ENCODE peak calls at places on chromosomes 13 and 19, in seven cellular contexts. H is PC-3, P is breast epithelium, B is neuronal stem cell, Y is psoas muscle, T is aorta, G is GM23248. J is an unnamed sample. For H3K4me1, the result is how much of the 10 kb centered on the place peaks cover.

GRCh38 chr13:83312194-83312593 is 570.1 kb downstream of the SLITRK1 start:
- DNase-seq in G (peak), T (no peak), B (no peak), Y (no peak), P (no peak), H (no peak), J (no peak)

GRCh38 chr13:36357231-36357630 is 11.0 kb upstream of the SPART start:
- DNase-seq in T (no peak), Y (no peak), B (no peak), P (no peak), G (no peak), H (no peak), J (no peak)

GRCh38 chr13:40488869-40489391 is 177.5 kb downstream of the FOXO1 start:
- DNase-seq in P (no peak), B (no peak), Y (no peak), T (no peak), G (no peak), H (no peak), J (no peak)

GRCh38 chr19:58217069-58217481 is 11.6 kb upstream of the ZNF544 start:
- DNase-seq in G (no peak), T (no peak), H (no peak), Y (no peak), P (no peak), B (no peak), J (no peak)

GRCh38 chr19:29093553-29093908 is 119.4 kb downstream of the UQCRFS1 start:
- DNase-seq in H (no peak), B (no peak), G (no peak), T (no peak), Y (peak), P (no peak), J (no peak)

GRCh38 chr19:49884109-49884508 is 6.6 kb downstream of the TBC1D17 start:
- DNase-seq in B (no peak), T (no peak), P (no peak), G (no peak), H (no peak), Y (no peak), J (peak)

GRCh38 chr19:44710483-44710882 is 11.5 kb downstream of the CEACAM16 start:
- DNase-seq in B (no peak), G (no peak), H (no peak), T (no peak), Y (no peak), P (no peak), J (no peak)

GRCh38 chr19:53102701-53103140 is 501 bp downstream of the ZNF160 start:
- DNase-seq in H (peak), T (peak), Y (peak), P (no peak), G (peak), B (no peak), J (peak)

GRCh38 chr13:95176611-95177259 is 124.5 kb downstream of the ABCC4 start:
- DNase-seq in H (no peak), P (no peak), G (no peak), Y (no peak), T (no peak), B (no peak), J (no peak)

GRCh38 chr13:32905864-32906180 is 110.4 kb upstream of the KL start:
- DNase-seq in P (no peak), G (peak), Y (no peak), T (peak), H (no peak), B (no peak), J (no peak)

GRCh38 chr19:33906578-33907335 is 110.1 kb downstream of the KCTD15 start:
- DNase-seq in P (peak), H (no peak), T (no peak), G (peak), Y (peak), B (peak), J (no peak)

GRCh38 chr13:73672492-73672891 is 461.7 kb downstream of the KLF12 start:
- DNase-seq in G (no peak), P (no peak), Y (no peak), H (peak), B (no peak), T (no peak), J (no peak)

GRCh38 chr13:18628428-18628827 is 553.2 kb downstream of the TUBA3C start:
- DNase-seq in Y (no peak), P (no peak), H (no peak), T (no peak), B (no peak), G (no peak), J (no peak)

GRCh38 chr13:54433511-54434206 is 1405.0 kb downstream of the OLFM4 start:
- DNase-seq in G (no peak), Y (no peak), H (no peak), T (no peak), P (no peak), B (no peak), J (no peak)

GRCh38 chr19:43555185-43555770 is 20.0 kb downstream of the XRCC1 start:
- DNase-seq in B (peak), Y (peak), P (peak), H (peak), G (peak), T (peak), J (peak)

GRCh38 chr13:31166591-31166990 is 4.9 kb upstream of the HSPH1 start:
- DNase-seq in P (no peak), H (peak), G (no peak), Y (no peak), T (no peak), B (no peak), J (no peak)

GRCh38 chr13:42892760-42893159 is 99.3 kb downstream of the EPSTI1 start:
- DNase-seq in B (no peak), G (peak), Y (no peak), H (peak), T (no peak), P (no peak), J (no peak)

GRCh38 chr19:52227196-52227940 is 37.5 kb downstream of the PPP2R1A start:
- DNase-seq in H (no peak), T (no peak), P (no peak), B (no peak), G (no peak), Y (no peak), J (no peak)

GRCh38 chr19:48203227-48203793 is 32.8 kb downstream of the ZSWIM9 start:
- DNase-seq in T (no peak), H (no peak), G (no peak), Y (no peak), P (no peak), B (no peak), J (no peak)

GRCh38 chr13:91510058-91510457 is 111.6 kb downstream of the GPC5 start:
- DNase-seq in B (no peak), H (no peak), G (no peak), P (no peak), Y (no peak), T (no peak), J (no peak)

GRCh38 chr19:46487178-46487801 is 8.4 kb downstream of the PNMA8B start:
- DNase-seq in H (no peak), G (peak), B (no peak), Y (no peak), T (peak), P (no peak), J (peak)
- H3K4me3 ChIP-seq in H (peak), G (peak), B (peak), Y (peak), T (peak), P (peak), J (no peak)

DNA sequence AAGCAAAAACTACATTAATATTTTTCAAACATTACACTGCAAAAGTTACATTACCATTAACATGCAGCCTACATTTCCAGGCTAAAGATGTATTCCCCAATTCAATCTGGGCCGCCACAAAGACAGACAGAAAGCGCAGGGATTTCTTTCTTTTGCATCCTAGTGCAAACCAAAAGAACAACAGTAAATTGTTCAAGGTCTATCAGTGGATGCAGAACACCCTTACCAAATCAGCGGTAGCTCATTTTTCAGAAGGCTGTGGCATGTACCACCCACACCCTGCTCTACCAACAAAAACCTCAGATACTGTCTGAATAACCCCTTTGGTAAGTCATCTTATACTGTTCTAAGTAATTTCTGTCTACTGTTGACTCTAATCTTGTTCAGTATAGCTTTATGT is 3.6 kb downstream of the TPT1 start:
- DNase-seq in Y (no peak), B (no peak), H (no peak), G (no peak), P (no peak), T (no peak), J (no peak)
- H3K4me1 ChIP-seq in Y (half or more), B (under half), H (half or more), G (half or more), P (under half), T (under half), J (under half)

GRCh38 chr19:1167687-1168561 is 6.1 kb downstream of the SBNO2 start:
- DNase-seq in H (peak), Y (no peak), P (no peak), B (no peak), T (no peak), G (no peak), J (peak)
- H3K4me3 ChIP-seq in H (peak), Y (peak), P (peak), B (no peak), T (no peak), G (no peak), J (no peak)

GRCh38 chr13:43948059-43948458 is 68.4 kb downstream of the LACC1 start:
- DNase-seq in B (no peak), G (no peak), Y (no peak), H (no peak), P (no peak), T (no peak), J (no peak)
- H3K4me1 ChIP-seq in B (under half), G (under half), Y (under half), H (under half), P (under half), T (under half), J (under half)

DNA sequence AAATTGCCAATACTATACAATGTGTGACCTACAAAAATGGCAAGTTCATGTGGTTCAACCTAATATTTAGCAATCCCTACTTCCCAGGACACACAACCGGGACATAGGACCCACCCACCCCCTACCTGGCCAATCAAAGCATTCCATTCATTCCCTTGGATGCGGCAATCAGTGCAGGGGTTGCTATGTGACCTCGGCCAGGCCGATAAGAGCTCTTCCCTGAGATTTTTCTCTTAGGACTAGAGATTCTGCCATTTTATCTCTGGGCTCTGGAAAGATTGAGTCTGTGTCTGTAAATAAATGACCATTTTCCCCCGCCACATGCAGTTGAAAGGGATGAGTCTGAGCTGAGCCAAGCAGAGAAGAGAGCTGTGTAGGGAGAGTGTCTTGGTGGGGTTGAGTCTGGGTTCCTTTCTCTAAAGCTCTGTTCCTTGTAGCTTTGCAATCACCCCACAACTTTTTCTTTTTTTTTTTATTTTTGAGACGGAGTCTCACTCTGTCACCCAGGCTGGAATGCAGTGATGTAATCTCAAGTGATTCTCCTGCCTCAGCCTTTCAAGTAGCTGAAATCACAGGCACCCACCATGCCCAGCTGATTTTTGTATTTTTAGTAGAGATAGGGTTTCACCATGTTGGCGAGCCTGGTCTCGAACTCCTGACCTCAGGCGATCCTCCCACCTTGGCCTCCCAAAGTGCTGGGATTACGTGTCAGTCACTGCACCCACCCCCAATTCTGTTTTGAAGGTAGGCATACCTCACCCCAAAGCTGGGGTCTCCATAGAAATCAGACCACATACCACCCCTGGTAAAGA is 7.4 kb downstream of the IFNL1 start:
- DNase-seq in P (no peak), H (no peak), B (no peak), T (peak), Y (no peak), G (no peak), J (no peak)
- H3K4me3 ChIP-seq in P (no peak), H (no peak), B (no peak), T (no peak), Y (no peak), G (no peak), J (no peak)

GRCh38 chr19:41324921-41325639 is 15.1 kb downstream of the CCDC97 start:
- DNase-seq in B (no peak), G (peak), Y (peak), H (peak), P (no peak), T (peak), J (peak)

GRCh38 chr19:41323023-41323422 is 13.1 kb downstream of the CCDC97 start:
- DNase-seq in H (no peak), Y (peak), G (peak), P (no peak), T (no peak), B (no peak), J (peak)

GRCh38 chr19:41325640-41325946 is 15.6 kb downstream of the CCDC97 start:
- DNase-seq in T (no peak), B (no peak), Y (no peak), P (no peak), G (no peak), H (no peak), J (no peak)

GRCh38 chr19:41323430-41324125 is 13.6 kb downstream of the CCDC97 start:
- DNase-seq in T (peak), P (no peak), B (no peak), Y (peak), G (peak), H (peak), J (peak)

GRCh38 chr19:41324231-41324702 is 14.3 kb downstream of the CCDC97 start:
- DNase-seq in H (no peak), G (peak), T (no peak), P (no peak), Y (no peak), B (no peak), J (no peak)
- H3K4me1 ChIP-seq in H (half or more), G (half or more), T (under half), P (under half), Y (half or more), B (under half), J (half or more)

GRCh38 chr19:7681336-7682174 is 922 bp downstream of the TRAPPC5 start:
- DNase-seq in G (peak), T (peak), Y (peak), H (peak), P (peak), B (peak), J (peak)

GRCh38 chr19:7679771-7680605 is 645 bp upstream of the TRAPPC5 start:
- DNase-seq in G (no peak), B (no peak), P (no peak), T (no peak), Y (no peak), H (no peak), J (no peak)

GRCh38 chr19:7680606-7681335 is at the start of gene TRAPPC5:
- DNase-seq in H (peak), G (peak), Y (peak), T (peak), B (peak), P (peak), J (peak)

GRCh38 chr19:7679017-7679720 is 1.5 kb upstream of the TRAPPC5 start:
- DNase-seq in P (no peak), T (peak), H (peak), Y (no peak), G (no peak), B (no peak), J (no peak)

GRCh38 chr19:7682175-7682855 is 1.7 kb downstream of the TRAPPC5 start:
- DNase-seq in P (no peak), B (no peak), H (no peak), Y (no peak), G (peak), T (no peak), J (no peak)
- H3K4me3 ChIP-seq in P (peak), B (peak), H (peak), Y (peak), G (peak), T (no peak), J (peak)

GRCh38 chr13:52899206-52899605 is 50.8 kb upstream of the PCDH8 start:
- DNase-seq in T (no peak), Y (no peak), H (no peak), P (no peak), B (no peak), G (no peak), J (no peak)
- H3K4me1 ChIP-seq in T (under half), Y (under half), H (under half), P (under half), B (under half), G (under half), J (under half)

GRCh38 chr13:20713751-20714150 is 10.3 kb downstream of the IL17D start:
- DNase-seq in T (peak), Y (peak), H (no peak), G (peak), B (no peak), P (no peak), J (no peak)
- H3K4me3 ChIP-seq in T (no peak), Y (peak), H (no peak), G (peak), B (no peak), P (no peak), J (no peak)

J was measured in kidney.